ENCODE peak calls at places on chromosomes 4 and X, in six cellular contexts. S is WTC11, N is A172, F is NCI-H1092, O is non-pigmented ciliary epithelial cell, I is lower lobe of right lung. J is an unnamed sample.

GRCh38 chr4:136749988-136750387 is 782.3 kb downstream of the PCDH18 start:
- DNase-seq in F (no peak), I (no peak), O (no peak), S (no peak), N (no peak), J (no peak)

GRCh38 chrX:42809569-42809968 is 31.6 kb upstream of the PPP1R2C start:
- DNase-seq in N (no peak), I (no peak), S (no peak), O (no peak), F (no peak), J (no peak)

GRCh38 chr4:38591617-38592337 is 72.2 kb upstream of the KLF3 start:
- DNase-seq in S (no peak), O (no peak), I (no peak), F (no peak), N (no peak), J (no peak)

GRCh38 chr4:139589619-139590018 is 33.6 kb upstream of the SETD7 start:
- DNase-seq in F (no peak), N (no peak), I (no peak), S (no peak), O (no peak), J (no peak)

GRCh38 chr4:77110707-77111106 is 34.9 kb upstream of the CCNI start:
- DNase-seq in N (no peak), F (no peak), O (no peak), I (no peak), S (no peak), J (no peak)

GRCh38 chr4:73606465-73606974 is 13.7 kb downstream of the RASSF6 start:
- DNase-seq in I (no peak), S (no peak), N (no peak), O (no peak), F (peak; percentile 60), J (no peak)

GRCh38 chr4:6779667-6780565 is 2.6 kb upstream of the KIAA0232 start:
- DNase-seq in I (no peak), N (no peak), S (no peak), O (no peak), F (peak; percentile 43), J (peak; percentile 46)

GRCh38 chrX:112827292-112827903 is 13.2 kb downstream of the AMOT start:
- DNase-seq in S (no peak), I (no peak), N (no peak), O (no peak), F (no peak), J (no peak)

GRCh38 chr4:19156786-19157185 is 1094.9 kb upstream of the SLIT2 start:
- DNase-seq in N (no peak), I (no peak), S (no peak), F (no peak), O (no peak), J (no peak)

GRCh38 chrX:119477812-119478232 is 9.6 kb downstream of the SLC25A5 start:
- DNase-seq in I (no peak), F (no peak), N (peak; percentile 34), O (peak; percentile 32), S (no peak), J (no peak)

GRCh38 chrX:154512879-154513553 is 3.0 kb downstream of the FAM3A start:
- DNase-seq in S (no peak), F (no peak), I (no peak), N (no peak), O (no peak), J (no peak)

GRCh38 chr4:68865178-68865638 is 49.4 kb downstream of the UGT2B10 start:
- DNase-seq in O (no peak), I (no peak), F (no peak), S (no peak), N (no peak), J (no peak)

GRCh38 chrX:87160435-87161010 is 357.1 kb upstream of the KLHL4 start:
- DNase-seq in O (no peak), N (no peak), F (no peak), S (no peak), I (no peak), J (no peak)

GRCh38 chr4:57282556-57283310 is 172.5 kb upstream of the IGFBP7 start:
- DNase-seq in F (no peak), I (no peak), S (no peak), N (no peak), O (no peak), J (no peak)

GRCh38 chr4:26861434-26862186 is 969 bp downstream of the STIM2 start:
- DNase-seq in I (peak; percentile 86), O (no peak), N (peak; percentile 44), S (peak; percentile 70), F (peak; percentile 73), J (peak; percentile 40)

GRCh38 chr4:2434420-2434819 is 15.7 kb downstream of the CFAP99 start:
- DNase-seq in N (no peak), O (no peak), F (no peak), I (no peak), S (no peak), J (no peak)

GRCh38 chr4:32569844-32570243 is 1849.7 kb downstream of the PCDH7 start:
- DNase-seq in F (no peak), N (no peak), O (no peak), S (no peak), I (no peak), J (no peak)

GRCh38 chr4:6633091-6633906 is 7.2 kb upstream of the MRFAP1 start:
- DNase-seq in O (no peak), N (no peak), I (no peak), F (no peak), S (no peak), J (no peak)

GRCh38 chr4:82522472-82522871 is 39.3 kb downstream of the TMEM150C start:
- DNase-seq in O (no peak), F (no peak), I (no peak), S (no peak), N (no peak), J (no peak)

GRCh38 chr4:17814140-17814539 is 3.4 kb downstream of the NCAPG start:
- DNase-seq in N (peak; percentile 38), O (no peak), I (no peak), F (no peak), S (no peak), J (no peak)

GRCh38 chr4:15373363-15373762 is 54.5 kb upstream of the C1QTNF7 start:
- DNase-seq in F (no peak), O (no peak), I (no peak), N (no peak), S (no peak), J (no peak)

GRCh38 chrX:13131511-13132137 is 87.2 kb upstream of the FAM9C start:
- DNase-seq in S (no peak), N (no peak), F (no peak), O (no peak), I (peak; percentile 42), J (peak; percentile 13)

GRCh38 chr4:80307183-80307735 is 28.3 kb upstream of the CFAP299 start:
- DNase-seq in S (no peak), I (no peak), F (peak; percentile 28), O (no peak), N (peak; percentile 74), J (peak; percentile 17)

GRCh38 chr4:8695237-8696219 is 103.0 kb downstream of the CPZ start:
- DNase-seq in I (no peak), O (no peak), N (no peak), F (no peak), S (no peak), J (no peak)

GRCh38 chr4:101708640-101709039 is 81.9 kb upstream of the BANK1 start:
- DNase-seq in N (no peak), I (no peak), S (no peak), O (no peak), F (no peak), J (no peak)

J was measured in iPS-NIHi11.